ENCODE peak calls at places on chromosomes 1 and 21, in ten cellular contexts. L is activated T-cell treated with anti-CD3 and anti-CD28 coated beads for 1 hour; B is ELR; H is neuronal stem cell; O is GDM1; R is stimulated activated CD8-positive, alpha-beta memory T cell treated with anti-CD3 and anti-CD28 coated beads, Interleukin-4, amount 100 ng/mL, for 24 hours; F is NCI-H146; P is activated gamma-delta T cell; T is G401; X is heart right ventricle. J is an unnamed sample.

GRCh38 chr1:202811296-202812175 is 782 bp downstream of the PCAT6 start:
- DNase-seq in P (peak; percentile 27), X (peak; percentile 12), T (peak; percentile 24), B (no peak), F (peak; percentile 44), L (peak; percentile 6), H (no peak), R (no peak), O (no peak), J (no peak)

GRCh38 chr1:47722909-47723580 is 274.1 kb downstream of the TRABD2B start:
- DNase-seq in H (no peak), L (no peak), O (no peak), B (no peak), X (no peak), P (no peak), T (no peak), R (no peak), F (no peak), J (no peak)

GRCh38 chr1:243713470-243714186 is 136.4 kb downstream of the AKT3 start:
- DNase-seq in X (peak; percentile 17), R (no peak), B (no peak), F (peak; percentile 95), O (no peak), H (peak; percentile 62), T (peak; percentile 68), L (no peak), P (no peak), J (peak; percentile 68)

GRCh38 chr1:175481126-175482071 is 262.0 kb downstream of the TNR start:
- DNase-seq in L (no peak), T (peak; percentile 49), R (no peak), P (no peak), H (no peak), B (peak; percentile 20), F (peak; percentile 39), O (no peak), X (no peak), J (no peak)

GRCh38 chr1:104932949-104933679 is 1183.4 kb downstream of the AMY1C start:
- DNase-seq in B (no peak), O (no peak), L (no peak), T (no peak), F (no peak), P (no peak), X (no peak), H (no peak), R (no peak), J (no peak)

GRCh38 chr1:182723195-182723594 is 38.8 kb upstream of the RGS8 start:
- DNase-seq in T (no peak), R (no peak), P (no peak), O (no peak), X (peak; percentile 55), H (no peak), L (no peak), B (no peak), F (no peak), J (no peak)

GRCh38 chr1:117025568-117025967 is 24.0 kb downstream of the CD101 start:
- DNase-seq in R (no peak), T (no peak), H (no peak), B (no peak), F (no peak), P (no peak), X (no peak), L (no peak), O (no peak), J (no peak)

GRCh38 chr1:51535006-51535592 is 16.0 kb upstream of the EPS15 start:
- DNase-seq in R (peak; percentile 17), T (peak; percentile 65), H (peak; percentile 21), P (no peak), F (peak; percentile 16), X (peak; percentile 54), L (peak; percentile 12), O (peak; percentile 31), B (peak; percentile 71), J (peak; percentile 48)

GRCh38 chr1:115409097-115409852 is 71.2 kb upstream of the NGF start:
- DNase-seq in R (no peak), B (no peak), L (no peak), X (no peak), T (no peak), F (no peak), H (no peak), O (no peak), P (no peak), J (no peak)

GRCh38 chr1:201889092-201889968 is 632 bp downstream of the SHISA4 start:
- DNase-seq in B (no peak), X (no peak), O (no peak), T (peak; percentile 67), H (peak; percentile 17), P (no peak), F (peak; percentile 24), R (no peak), L (no peak), J (no peak)

GRCh38 chr21:27246741-27247140 is 279.9 kb upstream of the ADAMTS5 start:
- DNase-seq in X (no peak), T (no peak), L (no peak), O (no peak), H (no peak), B (peak; percentile 75), R (no peak), F (no peak), P (no peak), J (peak; percentile 44)

GRCh38 chr1:6209661-6210605 is 4.0 kb downstream of the RNF207 start:
- DNase-seq in R (no peak), T (no peak), F (no peak), P (no peak), B (peak; percentile 15), O (no peak), X (no peak), H (no peak), L (no peak), J (no peak)

GRCh38 chr1:77899647-77900320 is 11.4 kb downstream of the NEXN start:
- DNase-seq in T (no peak), F (no peak), P (no peak), X (no peak), O (no peak), R (no peak), B (peak; percentile 24), L (no peak), H (no peak), J (peak; percentile 15)

GRCh38 chr1:10252508-10252907 is 42.1 kb downstream of the KIF1B start:
- DNase-seq in T (no peak), P (no peak), F (no peak), X (no peak), O (no peak), R (no peak), H (no peak), B (peak; percentile 76), L (no peak), J (peak; percentile 54)

GRCh38 chr1:206784471-206784903 is 12.2 kb upstream of the IL10 start:
- DNase-seq in R (peak; percentile 77), P (no peak), O (no peak), L (peak; percentile 58), X (no peak), B (no peak), F (no peak), H (no peak), T (no peak), J (no peak)

GRCh38 chr1:221620437-221621384 is 121.2 kb downstream of the DUSP10 start:
- DNase-seq in R (no peak), P (no peak), L (no peak), H (no peak), X (no peak), T (no peak), O (no peak), F (peak; percentile 54), B (peak; percentile 5), J (peak; percentile 26)

GRCh38 chr1:41245659-41246058 is 3.6 kb upstream of the SCMH1 start:
- DNase-seq in R (no peak), F (no peak), X (no peak), B (no peak), O (peak; percentile 31), T (no peak), L (no peak), P (no peak), H (no peak), J (peak; percentile 80)

GRCh38 chr1:21663951-21664805 is 5.0 kb downstream of the RAP1GAP start:
- DNase-seq in T (peak; percentile 47), R (no peak), B (no peak), F (no peak), L (no peak), O (peak; percentile 19), P (no peak), H (no peak), X (no peak), J (no peak)

GRCh38 chr1:181133441-181133951 is 45.0 kb downstream of the IER5 start:
- DNase-seq in T (no peak), B (no peak), X (no peak), H (no peak), L (no peak), O (no peak), P (no peak), F (peak; percentile 48), R (no peak), J (no peak)

GRCh38 chr1:14369526-14370213 is 228.8 kb upstream of the KAZN start:
- DNase-seq in O (no peak), R (no peak), F (no peak), L (no peak), B (no peak), H (no peak), X (no peak), P (no peak), T (no peak), J (no peak)

GRCh38 chr1:228827026-228827425 is 91.7 kb downstream of the RHOU start:
- DNase-seq in H (no peak), F (no peak), O (no peak), L (no peak), P (no peak), R (no peak), B (no peak), T (no peak), X (no peak), J (no peak)

GRCh38 chr1:24694380-24694843 is 50.8 kb upstream of the CLIC4 start:
- DNase-seq in B (no peak), X (peak; percentile 71), T (no peak), L (no peak), H (no peak), O (no peak), R (no peak), P (no peak), F (peak; percentile 79), J (peak; percentile 81)

GRCh38 chr21:31750843-31751242 is 18.9 kb upstream of the SCAF4 start:
- DNase-seq in P (no peak), X (no peak), F (no peak), T (no peak), R (no peak), O (no peak), B (peak; percentile 36), H (no peak), L (no peak), J (peak; percentile 17)

GRCh38 chr21:42433946-42434551 is 30.3 kb downstream of the UBASH3A start:
- DNase-seq in L (no peak), X (no peak), F (no peak), H (no peak), P (no peak), O (no peak), T (no peak), B (no peak), R (no peak), J (no peak)

J was measured in astrocyte.